ENCODE peak calls at places on chromosomes 3 and 15, in four cellular contexts. O is tibial nerve, G is neural progenitor cell, V is hepatocyte. Q is an unnamed sample.
A peak's percentile ranks its signal among the peaks of the same experiment; 100 is the strongest.

GRCh38 chr15:62895139-62895866 is 147.2 kb upstream of the TPM1 start:
- DNase-seq in O (no peak), V (no peak), G (no peak), Q (no peak)

GRCh38 chr15:101641894-101642293 is 10.3 kb downstream of the TM2D3 start:
- DNase-seq in V (no peak), O (no peak), G (no peak), Q (no peak)

GRCh38 chr3:28726840-28727239 is 378.2 kb upstream of the AZI2 start:
- DNase-seq in O (no peak), V (peak; percentile 56), G (peak; percentile 76), Q (no peak)

GRCh38 chr15:96297783-96298182 is 32.7 kb upstream of the NR2F2 start:
- DNase-seq in V (no peak), G (no peak), O (no peak), Q (no peak)

GRCh38 chr15:41828747-41829270 is 917 bp downstream of the JMJD7 start:
- DNase-seq in O (no peak), G (no peak), V (no peak), Q (no peak)

GRCh38 chr3:9214599-9214998 is 34.8 kb downstream of the SRGAP3 start:
- DNase-seq in O (no peak), V (no peak), G (no peak), Q (no peak)

GRCh38 chr3:67521053-67521646 is 133.3 kb downstream of the SUCLG2 start:
- DNase-seq in V (no peak), O (no peak), G (no peak), Q (no peak)

GRCh38 chr3:171875923-171876412 is 32.8 kb downstream of the TMEM212 start:
- DNase-seq in G (no peak), V (peak; percentile 21), O (no peak), Q (no peak)

GRCh38 chr15:47384316-47384715 is 333.0 kb upstream of the SEMA6D start:
- DNase-seq in O (no peak), G (peak; percentile 55), V (peak; percentile 78), Q (no peak)

GRCh38 chr3:47892284-47892683 is 89.3 kb downstream of the DHX30 start:
- DNase-seq in V (no peak), G (peak; percentile 39), O (no peak), Q (no peak)

GRCh38 chr3:74546426-74546825 is 68.0 kb downstream of the CNTN3 start:
- DNase-seq in O (no peak), G (no peak), V (no peak), Q (no peak)

GRCh38 chr15:31501074-31501473 is 174.4 kb downstream of the KLF13 start:
- DNase-seq in O (no peak), G (no peak), V (no peak), Q (no peak)

GRCh38 chr3:55879901-55880331 is 392.8 kb upstream of the WNT5A start:
- DNase-seq in O (no peak), G (no peak), V (no peak), Q (no peak)

GRCh38 chr3:50515565-50516047 is 12.2 kb upstream of the CACNA2D2 start:
- DNase-seq in O (no peak), G (peak; percentile 89), V (peak; percentile 60), Q (no peak)

GRCh38 chr3:34483290-34483887 is 685.0 kb downstream of the PDCD6IP start:
- DNase-seq in G (no peak), O (no peak), V (no peak), Q (no peak)

GRCh38 chr3:46895204-46895660 is 17.7 kb downstream of the PTH1R start:
- DNase-seq in O (peak; percentile 59), G (peak; percentile 69), V (peak; percentile 80), Q (no peak)

GRCh38 chr3:87867001-87867400 is 191.8 kb downstream of the CGGBP1 start:
- DNase-seq in O (no peak), V (no peak), G (no peak), Q (no peak)

GRCh38 chr3:134432236-134432635 is 53.5 kb downstream of the ANAPC13 start:
- DNase-seq in O (no peak), G (no peak), V (no peak), Q (no peak)

GRCh38 chr15:77010312-77010686 is 15.4 kb downstream of the PSTPIP1 start:
- DNase-seq in O (no peak), G (no peak), V (no peak), Q (no peak)

GRCh38 chr15:62549345-62549970 is 384.4 kb upstream of the C2CD4B start:
- DNase-seq in O (no peak), G (peak; percentile 56), V (peak; percentile 38), Q (no peak)

GRCh38 chr15:36632196-36632595 is 52.8 kb downstream of the CDIN1 start:
- DNase-seq in G (no peak), O (no peak), V (no peak), Q (no peak)

GRCh38 chr3:17466028-17466427 is 276.4 kb downstream of the TBC1D5 start:
- DNase-seq in O (no peak), G (no peak), V (no peak), Q (no peak)

GRCh38 chr3:178500631-178501030 is 35.6 kb upstream of the KCNMB2 start:
- DNase-seq in G (no peak), O (no peak), V (no peak), Q (no peak)

GRCh38 chr15:100060276-100060926 is 281.4 kb downstream of the ADAMTS17 start:
- DNase-seq in G (no peak), V (no peak), O (no peak), Q (peak; percentile 89)

GRCh38 chr3:126064627-126065258 is 19.2 kb downstream of the SLC41A3 start:
- DNase-seq in O (no peak), V (no peak), G (no peak), Q (no peak)

GRCh38 chr15:68989876-68990754 is 24.4 kb upstream of the NOX5 start:
- DNase-seq in O (no peak), G (no peak), V (no peak), Q (peak; percentile 11)

GRCh38 chr15:66590435-66590834 is 24.6 kb upstream of the LCTL start:
- DNase-seq in G (no peak), O (no peak), V (no peak), Q (no peak)

GRCh38 chr3:135982922-135983581 is 17.5 kb downstream of the PPP2R3A start:
- DNase-seq in O (no peak), G (no peak), V (no peak), Q (no peak)

GRCh38 chr3:60770532-60770931 is 480.7 kb downstream of the FHIT start:
- DNase-seq in V (no peak), G (no peak), O (no peak), Q (no peak)

GRCh38 chr3:157611176-157611575 is 108.0 kb upstream of the VEPH1 start:
- DNase-seq in G (no peak), O (no peak), V (no peak), Q (no peak)

GRCh38 chr15:31554261-31554660 is 227.6 kb downstream of the KLF13 start:
- DNase-seq in V (no peak), O (no peak), G (no peak), Q (no peak)

GRCh38 chr3:8506611-8507061 is 5.0 kb downstream of the LMCD1 start:
- DNase-seq in G (no peak), V (no peak), O (no peak), Q (no peak)

GRCh38 chr3:18575573-18575972 is 150.4 kb upstream of the SATB1 start:
- DNase-seq in V (no peak), G (no peak), O (no peak), Q (no peak)

GRCh38 chr3:17605032-17605431 is 137.4 kb downstream of the TBC1D5 start:
- DNase-seq in V (peak; percentile 15), O (no peak), G (no peak), Q (no peak)

GRCh38 chr3:123002749-123003497 is 24.6 kb downstream of the SEMA5B start:
- DNase-seq in V (no peak), O (no peak), G (no peak), Q (no peak)

GRCh38 chr3:47398218-47398617 is 17.4 kb downstream of the PTPN23 start:
- DNase-seq in V (no peak), G (no peak), O (no peak), Q (no peak)

GRCh38 chr3:120459196-120459595 is 8.4 kb upstream of the FSTL1 start:
- DNase-seq in V (no peak), G (no peak), O (no peak), Q (no peak)

GRCh38 chr3:125200731-125201139 is 11.8 kb downstream of the SLC12A8 start:
- DNase-seq in O (no peak), V (no peak), G (no peak), Q (no peak)

GRCh38 chr3:99625643-99626414 is 12.6 kb upstream of the COL8A1 start:
- DNase-seq in G (no peak), O (no peak), V (no peak), Q (no peak)

GRCh38 chr3:99625237-99625622 is 13.2 kb upstream of the COL8A1 start:
- DNase-seq in O (no peak), V (no peak), G (no peak), Q (no peak)

GRCh38 chr3:99624536-99625236 is 13.7 kb upstream of the COL8A1 start:
- DNase-seq in G (no peak), O (no peak), V (no peak), Q (no peak)

GRCh38 chr3:99626415-99626788 is 12.0 kb upstream of the COL8A1 start:
- DNase-seq in G (no peak), V (no peak), O (no peak), Q (no peak)

DNA sequence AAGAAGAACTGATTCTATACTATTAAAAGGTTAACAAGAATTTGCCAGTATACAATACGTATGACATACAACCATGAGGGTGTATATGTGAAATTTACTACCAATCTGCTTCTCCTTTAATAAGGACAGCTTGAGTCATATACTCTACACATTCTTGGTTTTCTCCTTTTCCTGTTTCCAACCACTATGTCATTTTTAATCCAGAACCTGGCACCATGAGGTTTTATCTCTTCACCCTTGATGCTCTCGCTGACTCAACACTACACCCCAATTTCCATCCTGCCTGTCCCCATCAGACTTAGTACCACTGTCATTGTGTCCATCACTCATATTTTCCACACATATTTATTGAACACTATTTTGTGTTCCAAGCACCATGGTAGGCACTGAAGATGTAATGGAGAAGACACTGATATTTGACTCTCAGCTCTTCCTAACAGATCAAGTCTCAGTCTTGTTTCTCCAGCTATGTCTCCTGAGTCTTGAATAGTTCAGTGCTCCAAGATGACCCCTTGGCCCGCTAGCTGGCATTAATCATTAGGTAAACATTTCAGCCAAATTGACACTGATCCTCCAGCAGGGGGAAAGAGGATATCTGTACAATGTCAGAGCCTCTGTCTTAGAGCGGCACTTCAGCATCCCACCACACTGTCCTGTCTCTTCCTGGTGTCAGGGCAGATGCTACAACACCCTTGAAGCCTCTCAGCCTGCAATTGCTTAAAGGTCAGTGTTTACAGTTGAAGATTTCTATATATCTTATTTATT is 11.2 kb upstream of the COL8A1 start:
- DNase-seq in G (no peak), O (no peak), V (no peak), Q (no peak)
- TF ChIP-seq CTCF in G (no peak), O (no peak), V (no peak), Q (peak; percentile 23)

GRCh38 chr15:71549697-71550096 is 260.7 kb upstream of the NR2E3 start:
- DNase-seq in O (no peak), G (no peak), V (no peak), Q (no peak)
- H3K4me3 ChIP-seq in O (no peak overlapping the region), G (no peak overlapping the region), V (no peak overlapping the region), Q (no peak overlapping the region)

GRCh38 chr3:129665024-129665768 is 58.7 kb upstream of the PLXND1 start:
- DNase-seq in G (no peak), V (no peak), O (no peak), Q (no peak)
- H3K27ac ChIP-seq in G (peak overlapping the region; percentile 90), V (no peak overlapping the region), O (no peak overlapping the region), Q (peak overlapping the region; percentile 86)

GRCh38 chr3:183591881-183592521 is 36.5 kb upstream of the KLHL6 start:
- DNase-seq in G (no peak), V (no peak), O (no peak), Q (no peak)
- TF ChIP-seq CTCF in G (peak; percentile 29), V (peak; percentile 27), O (no peak), Q (peak; percentile 15)

Q was measured in RWPE2.